ENCODE peak calls at places on chromosomes 16 and 17, in eight cellular contexts. P is AG10803, M is foreskin fibroblast, A is endothelial cell of umbilical vein, S is heart right ventricle, B is neural crest cell, R is ovary, G is mucosa of descending colon. U is an unnamed sample.

GRCh38 chr16:54244061-54244886 is 42.3 kb downstream of the IRX3 start:
- DNase-seq in M (no peak), R (no peak), B (no peak), P (no peak), G (no peak), S (no peak), A (no peak), U (no peak)

GRCh38 chr16:73890524-73891500 is 405.8 kb upstream of the PSMD7 start:
- DNase-seq in G (no peak), P (peak), M (no peak), R (no peak), A (no peak), S (no peak), B (peak), U (no peak)

GRCh38 chr17:10149573-10150399 is 48.6 kb downstream of the GAS7 start:
- DNase-seq in S (no peak), P (peak), G (no peak), A (no peak), R (no peak), M (peak), B (no peak), U (no peak)

GRCh38 chr17:14038206-14038605 is 31.1 kb upstream of the COX10 start:
- DNase-seq in B (no peak), G (no peak), S (no peak), M (peak), R (no peak), A (no peak), P (peak), U (no peak)

GRCh38 chr16:85563515-85564276 is 49.4 kb upstream of the GSE1 start:
- DNase-seq in A (peak), S (peak), R (peak), G (peak), B (no peak), P (peak), M (no peak), U (no peak)

GRCh38 chr17:40536731-40537171 is 28.5 kb downstream of the CCR7 start:
- DNase-seq in A (peak), G (peak), B (no peak), R (peak), S (no peak), P (peak), M (peak), U (no peak)

GRCh38 chr16:70437582-70438324 is 1.1 kb downstream of the ST3GAL2 start:
- DNase-seq in G (no peak), P (peak), B (no peak), A (peak), M (peak), R (no peak), S (no peak), U (no peak)

GRCh38 chr17:56822725-56823124 is 11.0 kb downstream of the C17orf67 start:
- DNase-seq in P (no peak), B (no peak), S (peak), M (no peak), A (peak), G (no peak), R (no peak), U (no peak)

GRCh38 chr16:75237398-75238131 is 13.9 kb downstream of the BCAR1 start:
- DNase-seq in M (no peak), R (peak), G (peak), B (no peak), P (no peak), S (no peak), A (no peak), U (no peak)

GRCh38 chr17:75237100-75238014 is 24.0 kb downstream of the GGA3 start:
- DNase-seq in A (no peak), B (no peak), S (no peak), P (no peak), G (no peak), R (no peak), M (no peak), U (no peak)

GRCh38 chr16:65069090-65069489 is 52.8 kb downstream of the CDH11 start:
- DNase-seq in S (no peak), B (no peak), M (peak), P (peak), A (peak), G (no peak), R (no peak), U (no peak)

GRCh38 chr17:48213797-48214196 is 106.2 kb downstream of the SNX11 start:
- DNase-seq in S (no peak), P (no peak), B (no peak), A (no peak), R (no peak), G (no peak), M (no peak), U (no peak)

GRCh38 chr16:35626051-35626450 is 2166.6 kb downstream of the TP53TG3F start:
- DNase-seq in S (no peak), G (no peak), A (no peak), M (no peak), R (no peak), B (no peak), P (no peak), U (no peak)

GRCh38 chr17:44898768-44899073 is 524 bp downstream of the EFTUD2 start:
- DNase-seq in M (no peak), A (no peak), R (no peak), P (peak), G (no peak), S (no peak), B (no peak), U (no peak)

GRCh38 chr16:11524098-11524760 is 62.5 kb downstream of the LITAF start:
- DNase-seq in S (no peak), M (no peak), P (no peak), G (no peak), R (no peak), B (no peak), A (no peak), U (no peak)

GRCh38 chr17:51018541-51018940 is 102.1 kb downstream of the SPAG9 start:
- DNase-seq in S (no peak), P (no peak), G (no peak), A (no peak), M (no peak), B (no peak), R (no peak), U (no peak)

GRCh38 chr17:51017270-51017669 is 103.4 kb downstream of the SPAG9 start:
- DNase-seq in S (no peak), R (no peak), G (no peak), B (no peak), P (no peak), A (no peak), M (no peak), U (no peak)

GRCh38 chr17:51014129-51014528 is 106.5 kb downstream of the SPAG9 start:
- DNase-seq in G (no peak), P (no peak), B (no peak), M (no peak), A (no peak), S (no peak), R (no peak), U (no peak)

GRCh38 chr17:51015145-51015558 is 105.5 kb downstream of the SPAG9 start:
- DNase-seq in M (peak), P (peak), S (no peak), R (no peak), G (no peak), B (no peak), A (peak), U (no peak)

GRCh38 chr17:51016099-51016498 is 104.6 kb downstream of the SPAG9 start:
- DNase-seq in R (no peak), B (no peak), A (peak), M (no peak), P (peak), G (no peak), S (no peak), U (no peak)
- TF ChIP-seq CTCF in R (no peak), B (no peak), A (no peak), M (no peak), P (no peak), G (no peak), S (no peak), U (no peak)

GRCh38 chr16:76459111-76459510 is 181.9 kb downstream of the CNTNAP4 start:
- DNase-seq in M (no peak), P (no peak), S (no peak), A (no peak), R (no peak), G (no peak), B (no peak), U (no peak)

GRCh38 chr16:76450890-76451289 is 173.7 kb downstream of the CNTNAP4 start:
- DNase-seq in P (no peak), R (no peak), A (no peak), S (no peak), B (no peak), M (no peak), G (no peak), U (no peak)

GRCh38 chr16:76461836-76462235 is 184.6 kb downstream of the CNTNAP4 start:
- DNase-seq in S (no peak), A (no peak), R (no peak), G (no peak), B (no peak), M (no peak), P (no peak), U (no peak)

GRCh38 chr16:76456016-76456415 is 178.8 kb downstream of the CNTNAP4 start:
- DNase-seq in P (no peak), R (no peak), B (no peak), M (no peak), A (no peak), S (no peak), G (no peak), U (no peak)
- TF ChIP-seq CTCF in P (no peak), R (no peak), B (no peak), M (no peak), A (no peak), S (no peak), G (no peak), U (no peak)

DNA sequence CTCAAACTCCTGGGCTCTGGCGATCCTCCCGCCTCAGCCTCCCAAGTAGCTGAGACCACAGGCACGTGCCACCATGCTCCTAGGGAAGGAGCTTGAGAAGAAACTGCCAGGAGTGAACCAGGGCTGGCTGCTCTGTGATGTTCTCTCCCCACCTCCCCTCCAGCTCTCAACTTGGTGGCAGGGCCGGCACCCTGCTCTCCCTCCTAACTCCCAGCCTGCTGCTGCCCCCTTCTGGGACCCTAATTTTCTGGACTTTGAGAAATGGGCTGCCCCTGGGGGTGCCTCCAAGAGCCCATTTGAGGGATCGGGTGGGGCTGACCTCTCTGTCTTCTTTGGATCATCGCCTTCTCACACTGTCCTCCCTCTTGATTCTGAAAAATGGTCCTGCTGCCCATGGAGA is 14.9 kb upstream of the STAT3 start:
- DNase-seq in G (peak), A (no peak), M (no peak), S (no peak), R (no peak), B (no peak), P (no peak), U (no peak)
- TF ChIP-seq CTCF in G (no peak), A (peak), M (no peak), S (peak), R (no peak), B (peak), P (no peak), U (no peak)

DNA sequence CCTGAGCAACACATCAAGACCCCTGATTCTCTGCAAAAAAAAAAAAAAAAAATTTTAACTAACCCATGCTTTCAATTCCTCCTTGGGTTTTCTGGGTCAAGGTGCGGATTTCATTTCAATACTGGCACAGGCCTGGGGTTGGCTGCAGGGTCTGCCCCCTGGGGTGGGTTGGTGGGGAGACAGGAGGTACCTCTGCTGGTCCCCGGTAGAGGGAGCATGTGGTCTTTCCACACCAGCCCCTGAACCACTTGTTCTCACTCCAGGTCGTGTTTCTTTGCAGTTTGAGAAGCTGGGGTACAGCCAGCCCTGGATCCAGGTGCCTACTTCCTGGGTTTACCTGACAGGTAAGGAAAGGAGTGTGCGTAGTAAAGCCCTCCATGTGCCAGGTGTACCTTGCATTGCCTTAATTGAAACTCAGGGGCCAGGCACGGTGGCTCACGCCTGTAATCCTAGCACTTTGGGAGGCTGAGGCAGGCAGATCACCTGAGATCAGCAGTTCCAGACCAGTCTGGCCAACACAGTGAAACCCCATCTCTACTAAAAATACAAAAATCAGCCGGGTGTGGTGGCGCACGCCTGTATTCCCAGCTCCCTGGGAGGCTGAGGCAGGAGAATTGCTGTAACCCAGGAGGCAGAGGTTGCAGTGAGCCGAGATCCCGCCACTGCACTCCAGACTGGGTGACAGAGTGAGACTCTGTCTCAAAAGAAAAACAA is 21.8 kb downstream of the SDR42E2 start:
- DNase-seq in A (no peak), M (no peak), G (no peak), S (no peak), P (no peak), R (no peak), B (no peak), U (no peak)
- TF ChIP-seq CTCF in A (peak), M (peak), G (no peak), S (no peak), P (peak), R (no peak), B (no peak), U (no peak)

DNA sequence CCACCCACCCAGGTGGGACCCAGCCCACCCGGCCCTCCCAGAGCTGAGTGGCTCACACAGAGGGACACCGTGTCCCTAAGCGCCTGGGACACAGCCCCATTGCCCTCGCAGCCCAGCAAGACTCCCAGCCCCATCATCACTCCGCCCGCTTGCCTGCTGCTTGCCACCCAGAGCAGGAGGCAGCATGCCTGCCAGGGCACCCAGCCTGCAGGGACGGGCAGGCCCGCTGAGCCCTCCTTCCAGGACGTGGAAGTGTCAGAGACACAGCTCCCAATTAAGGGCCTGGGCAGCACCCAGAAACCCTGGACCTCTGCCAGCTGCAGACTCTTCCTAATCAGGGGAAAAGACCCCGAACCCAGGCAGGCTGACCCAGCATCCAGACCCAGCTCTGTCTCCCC is 17.2 kb upstream of the OSGIN1 start:
- DNase-seq in P (no peak), M (no peak), G (no peak), B (no peak), A (no peak), S (no peak), R (no peak), U (no peak)
- TF ChIP-seq CTCF in P (no peak), M (no peak), G (no peak), B (no peak), A (no peak), S (no peak), R (no peak), U (no peak)

GRCh38 chr16:3690991-3691720 is 26.2 kb downstream of the TRAP1 start:
- DNase-seq in R (no peak), B (no peak), M (peak), A (no peak), P (peak), G (no peak), S (no peak), U (no peak)
- TF ChIP-seq CTCF in R (no peak), B (no peak), M (no peak), A (no peak), P (peak), G (no peak), S (no peak), U (no peak)

DNA sequence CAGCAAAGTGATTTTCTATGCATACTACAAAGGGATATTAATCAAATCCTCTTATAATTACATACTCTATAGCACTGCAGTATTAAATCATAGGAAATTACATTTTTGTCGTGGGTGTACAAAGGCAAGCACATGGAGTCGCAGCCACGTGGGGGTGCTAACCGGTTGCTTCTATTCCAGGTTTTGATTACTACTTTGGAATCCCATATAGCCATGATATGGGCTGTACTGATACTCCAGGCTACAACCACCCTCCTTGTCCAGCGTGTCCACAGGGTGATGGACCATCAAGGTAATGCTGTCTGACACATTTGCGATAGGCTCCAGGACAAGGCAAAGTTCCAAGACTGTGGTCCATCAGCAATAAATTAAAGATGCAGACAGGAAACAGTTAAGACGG is 60.1 kb downstream of the ARSG start:
- DNase-seq in P (no peak), S (peak), G (no peak), B (no peak), A (no peak), R (no peak), M (peak), U (no peak)
- TF ChIP-seq CTCF in P (peak), S (peak), G (no peak), B (no peak), A (no peak), R (no peak), M (peak), U (no peak)

GRCh38 chr17:51630101-51630671 is 369.8 kb downstream of the UTP18 start:
- DNase-seq in B (no peak), S (no peak), R (no peak), P (no peak), M (no peak), G (no peak), A (no peak), U (no peak)
- TF ChIP-seq CTCF in B (no peak), S (no peak), R (no peak), P (no peak), M (no peak), G (no peak), A (no peak), U (no peak)